ENCODE peak calls at places on chromosomes 5 and 9, in eight cellular contexts. One of them, this sample, is unnamed.

GRCh38 chr5:92962752-92963151 is 618.3 kb downstream of the NR2F1-AS1 start:
- DNase-seq in AG04450: no peak
- DNase-seq in lung: no peak
- DNase-seq in Peyer's patch: no peak
- DNase-seq in pancreas: no peak
- DNase-seq in neural progenitor cell: no peak
- DNase-seq in AG09309: no peak
- DNase-seq in HFFc6: no peak
- DNase-seq in this sample: no peak

GRCh38 chr9:87579761-87580626 is 82.3 kb downstream of the DAPK1 start:
- DNase-seq in lung: no peak
- DNase-seq in HFFc6: no peak
- DNase-seq in pancreas: no peak
- DNase-seq in neural progenitor cell: no peak
- DNase-seq in AG04450: no peak
- DNase-seq in Peyer's patch: no peak
- DNase-seq in AG09309: no peak
- DNase-seq in this sample: no peak

GRCh38 chr9:98129451-98129881 is 10.4 kb upstream of the TRIM14 start:
- DNase-seq in AG04450: no peak
- DNase-seq in neural progenitor cell: no peak
- DNase-seq in HFFc6: no peak
- DNase-seq in pancreas: no peak
- DNase-seq in lung: peak
- DNase-seq in AG09309: no peak
- DNase-seq in Peyer's patch: no peak
- DNase-seq in this sample: no peak

GRCh38 chr9:138070815-138071214 is 193.2 kb downstream of the CACNA1B start:
- DNase-seq in pancreas: no peak
- DNase-seq in HFFc6: no peak
- DNase-seq in Peyer's patch: peak
- DNase-seq in AG04450: no peak
- DNase-seq in lung: no peak
- DNase-seq in AG09309: no peak
- DNase-seq in neural progenitor cell: no peak
- DNase-seq in this sample: no peak

GRCh38 chr9:131126059-131126426 is 657 bp downstream of the NUP214 start:
- DNase-seq in HFFc6: no peak
- DNase-seq in AG04450: no peak
- DNase-seq in neural progenitor cell: peak
- DNase-seq in pancreas: no peak
- DNase-seq in lung: no peak
- DNase-seq in AG09309: no peak
- DNase-seq in Peyer's patch: no peak
- DNase-seq in this sample: no peak

GRCh38 chr5:33999986-34000385 is 7.9 kb downstream of the AMACR start:
- DNase-seq in AG04450: no peak
- DNase-seq in lung: no peak
- DNase-seq in neural progenitor cell: no peak
- DNase-seq in AG09309: no peak
- DNase-seq in pancreas: no peak
- DNase-seq in HFFc6: no peak
- DNase-seq in Peyer's patch: no peak
- DNase-seq in this sample: no peak

GRCh38 chr5:141630570-141631140 is 6.0 kb downstream of the HDAC3 start:
- DNase-seq in lung: no peak
- DNase-seq in AG09309: no peak
- DNase-seq in AG04450: no peak
- DNase-seq in HFFc6: no peak
- DNase-seq in pancreas: no peak
- DNase-seq in Peyer's patch: no peak
- DNase-seq in neural progenitor cell: no peak
- DNase-seq in this sample: no peak

GRCh38 chr5:104551628-104552027 is 989.0 kb upstream of the NUDT12 start:
- DNase-seq in AG04450: no peak
- DNase-seq in HFFc6: no peak
- DNase-seq in lung: no peak
- DNase-seq in pancreas: no peak
- DNase-seq in Peyer's patch: no peak
- DNase-seq in neural progenitor cell: no peak
- DNase-seq in AG09309: no peak
- DNase-seq in this sample: no peak

GRCh38 chr5:1195439-1195838 is 6.0 kb upstream of the SLC6A19 start:
- DNase-seq in neural progenitor cell: no peak
- DNase-seq in Peyer's patch: peak
- DNase-seq in lung: no peak
- DNase-seq in AG04450: no peak
- DNase-seq in AG09309: no peak
- DNase-seq in pancreas: peak
- DNase-seq in HFFc6: no peak
- DNase-seq in this sample: no peak

GRCh38 chr5:176728810-176729209 is 81.5 kb downstream of the TSPAN17 start:
- DNase-seq in neural progenitor cell: no peak
- DNase-seq in Peyer's patch: no peak
- DNase-seq in HFFc6: no peak
- DNase-seq in AG09309: no peak
- DNase-seq in lung: no peak
- DNase-seq in pancreas: no peak
- DNase-seq in AG04450: no peak
- DNase-seq in this sample: no peak

GRCh38 chr9:126514037-126514821 is 99.5 kb upstream of the LMX1B start:
- DNase-seq in AG04450: no peak
- DNase-seq in HFFc6: peak
- DNase-seq in AG09309: no peak
- DNase-seq in lung: peak
- DNase-seq in pancreas: peak
- DNase-seq in Peyer's patch: peak
- DNase-seq in neural progenitor cell: peak
- DNase-seq in this sample: peak

GRCh38 chr9:101138516-101138915 is 110.0 kb downstream of the PLPPR1 start:
- DNase-seq in Peyer's patch: no peak
- DNase-seq in HFFc6: no peak
- DNase-seq in lung: no peak
- DNase-seq in AG04450: no peak
- DNase-seq in pancreas: no peak
- DNase-seq in AG09309: no peak
- DNase-seq in neural progenitor cell: no peak
- DNase-seq in this sample: no peak

GRCh38 chr9:87570000-87570834 is 72.5 kb downstream of the DAPK1 start:
- DNase-seq in neural progenitor cell: no peak
- DNase-seq in AG04450: no peak
- DNase-seq in HFFc6: no peak
- DNase-seq in lung: no peak
- DNase-seq in Peyer's patch: no peak
- DNase-seq in AG09309: no peak
- DNase-seq in pancreas: no peak
- DNase-seq in this sample: no peak

GRCh38 chr5:65728219-65728618 is 6.2 kb downstream of the NLN start:
- DNase-seq in Peyer's patch: no peak
- DNase-seq in lung: no peak
- DNase-seq in neural progenitor cell: no peak
- DNase-seq in HFFc6: no peak
- DNase-seq in pancreas: no peak
- DNase-seq in AG09309: no peak
- DNase-seq in AG04450: no peak
- DNase-seq in this sample: no peak

DNA sequence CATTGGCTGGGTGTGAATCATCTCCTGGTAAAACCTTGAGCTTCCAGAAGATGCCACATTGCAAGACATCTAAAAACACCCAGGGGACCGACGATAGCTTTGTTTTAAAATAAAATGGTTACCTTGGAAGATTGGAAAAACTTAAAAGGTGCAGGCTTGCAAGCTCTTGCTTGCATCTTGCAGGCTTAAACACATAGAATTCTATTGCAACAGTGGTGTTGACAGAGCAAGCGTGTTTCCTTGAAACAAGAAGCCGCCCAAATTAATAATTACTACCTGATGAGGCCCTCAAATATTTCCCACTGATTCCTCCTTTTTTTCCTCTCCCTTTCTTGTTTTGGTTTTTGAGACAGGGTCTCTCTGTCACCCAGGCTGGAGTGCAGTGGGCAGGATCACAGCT is 137.1 kb upstream of the BASP1 start:
- DNase-seq in pancreas: no peak
- DNase-seq in Peyer's patch: no peak
- DNase-seq in AG09309: no peak
- DNase-seq in HFFc6: no peak
- DNase-seq in neural progenitor cell: no peak
- DNase-seq in AG04450: no peak
- DNase-seq in lung: no peak
- DNase-seq in this sample: no peak
- TF ChIP-seq CTCF in pancreas: no peak
- TF ChIP-seq CTCF in Peyer's patch: no peak
- TF ChIP-seq CTCF in AG09309: no peak
- TF ChIP-seq CTCF in HFFc6: no peak
- TF ChIP-seq CTCF in neural progenitor cell: no peak
- TF ChIP-seq CTCF in AG04450: no peak
- TF ChIP-seq CTCF in lung: no peak
- TF ChIP-seq CTCF in this sample: no peak

DNA sequence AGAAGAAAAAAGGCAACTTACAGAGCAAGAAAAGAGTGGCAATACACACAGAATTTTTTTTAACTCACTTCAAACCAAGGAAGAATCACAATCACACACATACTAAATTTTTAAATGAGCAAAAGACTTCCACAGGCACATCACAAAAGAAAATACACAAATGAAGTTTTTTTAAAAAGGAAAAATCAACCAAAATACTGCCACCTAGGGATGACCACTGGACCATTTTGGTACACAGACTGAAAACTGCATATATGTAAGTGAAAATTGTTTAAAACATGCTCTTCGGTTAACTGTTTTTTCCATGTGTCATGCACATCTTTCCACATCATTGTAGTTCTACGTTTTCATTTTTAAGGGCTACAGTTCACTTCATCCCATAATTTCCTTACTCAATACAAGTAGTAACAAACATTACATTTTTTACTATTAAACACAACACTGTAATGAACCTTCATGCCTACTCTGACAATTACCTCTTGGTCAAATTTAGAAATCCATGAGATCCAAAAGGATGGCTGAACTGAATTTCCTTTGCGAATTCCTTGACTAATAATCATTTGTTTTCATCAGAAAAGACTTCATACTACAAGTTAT is 79.0 kb downstream of the FBXW11 start:
- DNase-seq in pancreas: no peak
- DNase-seq in lung: no peak
- DNase-seq in AG04450: no peak
- DNase-seq in AG09309: no peak
- DNase-seq in HFFc6: no peak
- DNase-seq in Peyer's patch: no peak
- DNase-seq in neural progenitor cell: no peak
- DNase-seq in this sample: no peak
- TF ChIP-seq CTCF in pancreas: no peak
- TF ChIP-seq CTCF in lung: no peak
- TF ChIP-seq CTCF in AG04450: peak
- TF ChIP-seq CTCF in AG09309: peak
- TF ChIP-seq CTCF in HFFc6: peak
- TF ChIP-seq CTCF in Peyer's patch: no peak
- TF ChIP-seq CTCF in neural progenitor cell: peak
- TF ChIP-seq CTCF in this sample: peak

GRCh38 chr9:71607571-71607970 is 160.7 kb downstream of the CEMIP2 start:
- DNase-seq in neural progenitor cell: no peak
- DNase-seq in HFFc6: no peak
- DNase-seq in lung: no peak
- DNase-seq in pancreas: no peak
- DNase-seq in AG04450: no peak
- DNase-seq in Peyer's patch: no peak
- DNase-seq in AG09309: no peak
- DNase-seq in this sample: no peak

GRCh38 chr9:71608825-71609452 is 159.4 kb downstream of the CEMIP2 start:
- DNase-seq in AG09309: no peak
- DNase-seq in pancreas: no peak
- DNase-seq in HFFc6: no peak
- DNase-seq in neural progenitor cell: peak
- DNase-seq in lung: no peak
- DNase-seq in Peyer's patch: no peak
- DNase-seq in AG04450: no peak
- DNase-seq in this sample: no peak

GRCh38 chr9:71608021-71608420 is 160.3 kb downstream of the CEMIP2 start:
- DNase-seq in AG04450: no peak
- DNase-seq in neural progenitor cell: no peak
- DNase-seq in HFFc6: no peak
- DNase-seq in lung: no peak
- DNase-seq in Peyer's patch: no peak
- DNase-seq in pancreas: no peak
- DNase-seq in AG09309: no peak
- DNase-seq in this sample: no peak

GRCh38 chr9:71602652-71603051 is 165.7 kb downstream of the CEMIP2 start:
- DNase-seq in AG04450: no peak
- DNase-seq in neural progenitor cell: no peak
- DNase-seq in HFFc6: no peak
- DNase-seq in AG09309: no peak
- DNase-seq in lung: no peak
- DNase-seq in Peyer's patch: no peak
- DNase-seq in pancreas: no peak
- DNase-seq in this sample: no peak

GRCh38 chr9:71604197-71605063 is 163.9 kb downstream of the CEMIP2 start:
- DNase-seq in Peyer's patch: peak
- DNase-seq in pancreas: peak
- DNase-seq in neural progenitor cell: peak
- DNase-seq in AG09309: peak
- DNase-seq in HFFc6: peak
- DNase-seq in lung: peak
- DNase-seq in AG04450: peak
- DNase-seq in this sample: peak
- TF ChIP-seq CTCF in Peyer's patch: peak
- TF ChIP-seq CTCF in pancreas: peak
- TF ChIP-seq CTCF in neural progenitor cell: peak
- TF ChIP-seq CTCF in AG09309: peak
- TF ChIP-seq CTCF in HFFc6: peak
- TF ChIP-seq CTCF in lung: peak
- TF ChIP-seq CTCF in AG04450: peak
- TF ChIP-seq CTCF in this sample: peak

DNA sequence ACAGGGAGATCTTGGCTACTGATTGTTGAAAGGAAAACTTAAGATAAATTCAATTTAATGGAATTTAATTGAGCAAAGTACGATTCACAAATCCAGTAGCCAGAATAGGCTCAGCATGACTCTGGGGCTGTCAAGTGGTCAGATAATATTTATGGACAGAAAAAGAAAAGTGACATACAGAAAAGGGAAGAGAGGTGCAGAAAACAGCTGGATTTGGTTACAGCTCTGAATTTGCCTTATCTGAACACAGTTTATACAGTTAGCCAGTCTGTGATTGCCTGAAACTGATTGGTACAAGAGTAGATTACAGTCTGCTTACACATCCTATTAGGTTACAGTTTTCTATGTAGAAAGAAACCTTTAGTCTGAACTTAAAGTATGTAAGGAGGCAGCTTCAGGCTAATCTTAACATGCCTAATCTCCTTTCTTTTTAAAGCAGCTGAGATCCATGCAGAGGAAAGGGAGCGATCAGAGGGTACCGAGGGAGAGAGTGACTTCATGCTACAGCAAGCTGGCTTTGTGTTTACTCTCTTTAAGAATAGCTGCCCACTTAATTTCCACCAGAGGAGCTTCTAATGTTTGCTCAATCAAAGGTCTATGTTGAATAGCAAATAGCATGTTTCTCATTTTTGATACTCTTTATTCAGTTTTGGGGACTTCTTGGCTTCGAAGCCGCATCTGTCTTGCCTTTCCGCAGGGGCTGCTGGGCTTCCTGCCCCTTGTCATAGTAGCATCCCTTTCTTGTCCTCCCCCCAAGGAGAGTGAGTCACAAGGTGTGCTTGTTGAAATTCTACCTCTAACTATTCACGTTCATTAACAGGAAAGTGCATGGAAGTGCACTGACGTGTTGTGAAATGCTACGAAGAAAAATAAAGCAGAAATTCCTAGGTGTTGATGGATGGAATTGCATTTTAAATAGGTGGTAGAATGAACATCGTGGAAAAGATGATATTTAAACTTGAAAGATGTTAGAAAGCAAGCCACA is 761.2 kb downstream of the TAF11L14 start:
- DNase-seq in Peyer's patch: no peak
- DNase-seq in neural progenitor cell: peak
- DNase-seq in AG04450: no peak
- DNase-seq in pancreas: no peak
- DNase-seq in HFFc6: no peak
- DNase-seq in AG09309: no peak
- DNase-seq in lung: no peak
- DNase-seq in this sample: peak
- TF ChIP-seq CTCF in Peyer's patch: no peak
- TF ChIP-seq CTCF in neural progenitor cell: no peak
- TF ChIP-seq CTCF in AG04450: no peak
- TF ChIP-seq CTCF in pancreas: no peak
- TF ChIP-seq CTCF in HFFc6: no peak
- TF ChIP-seq CTCF in AG09309: no peak
- TF ChIP-seq CTCF in lung: no peak
- TF ChIP-seq CTCF in this sample: no peak

This sample was measured in RWPE1.